ENCODE peak calls at places on chromosomes 11 and 22, in nine cellular contexts. F is GM13977, R is ovary, W is bronchial epithelial cell, G is upper lobe of right lung, A is glutamatergic neuron, Q is heart left ventricle, T is fibroblast of pulmonary artery, B is GM13976. N is an unnamed sample.

GRCh38 chr11:86377972-86378371 is 3.3 kb downstream of the CCDC81 start:
- DNase-seq in F (no peak), R (no peak), W (no peak), G (no peak), A (no peak), Q (no peak), T (no peak), B (no peak), N (no peak)

GRCh38 chr11:73317373-73317772 is 9.3 kb downstream of the ARHGEF17 start:
- DNase-seq in F (no peak), R (peak; percentile 65), W (no peak), G (peak; percentile 85), A (no peak), Q (peak; percentile 85), T (no peak), B (no peak), N (peak; percentile 95)

GRCh38 chr11:88204353-88204752 is 29.1 kb upstream of the RAB38 start:
- DNase-seq in F (no peak), R (no peak), W (no peak), G (no peak), A (no peak), Q (no peak), T (no peak), B (no peak), N (no peak)

GRCh38 chr11:86978756-86979608 is 23.8 kb upstream of the FZD4 start:
- DNase-seq in F (peak; percentile 41), R (no peak), W (peak; percentile 61), G (no peak), A (no peak), Q (no peak), T (peak; percentile 73), B (peak; percentile 40), N (no peak)

GRCh38 chr11:128323381-128323780 is 264.0 kb downstream of the ETS1 start:
- DNase-seq in F (peak; percentile 45), R (no peak), W (no peak), G (no peak), A (no peak), Q (no peak), T (peak; percentile 63), B (peak; percentile 51), N (no peak)

GRCh38 chr22:41579297-41579996 is 10.2 kb downstream of the PMM1 start:
- DNase-seq in F (no peak), R (no peak), W (no peak), G (no peak), A (no peak), Q (no peak), T (no peak), B (no peak), N (no peak)

GRCh38 chr11:71078482-71078881 is 173.9 kb downstream of the SHANK2 start:
- DNase-seq in F (no peak), R (no peak), W (peak; percentile 54), G (no peak), A (no peak), Q (no peak), T (no peak), B (no peak), N (no peak)

GRCh38 chr11:17537261-17537660 is 7.0 kb downstream of the USH1C start:
- DNase-seq in F (no peak), R (no peak), W (no peak), G (no peak), A (no peak), Q (no peak), T (no peak), B (no peak), N (no peak)

GRCh38 chr11:61958590-61958989 is 8.4 kb downstream of the BEST1 start:
- DNase-seq in F (no peak), R (peak; percentile 10), W (no peak), G (no peak), A (no peak), Q (no peak), T (no peak), B (no peak), N (no peak)

GRCh38 chr11:123473941-123474668 is 44.0 kb downstream of the GRAMD1B start:
- DNase-seq in F (no peak), R (no peak), W (peak; percentile 95), G (no peak), A (no peak), Q (no peak), T (peak; percentile 97), B (no peak), N (no peak)

GRCh38 chr11:18265949-18266348 is at the start of gene SAA1:
- DNase-seq in F (no peak), R (no peak), W (peak; percentile 74), G (no peak), A (no peak), Q (no peak), T (peak; percentile 24), B (no peak), N (no peak)

GRCh38 chr22:37140686-37141323 is 8.9 kb downstream of the IL2RB start:
- DNase-seq in F (no peak), R (no peak), W (no peak), G (no peak), A (no peak), Q (no peak), T (no peak), B (no peak), N (no peak)

GRCh38 chr11:116376547-116376946 is 396.2 kb downstream of the BUD13 start:
- DNase-seq in F (no peak), R (no peak), W (no peak), G (no peak), A (no peak), Q (no peak), T (no peak), B (no peak), N (no peak)

GRCh38 chr11:131771471-131771870 is 401.1 kb downstream of the NTM start:
- DNase-seq in F (no peak), R (no peak), W (no peak), G (no peak), A (no peak), Q (no peak), T (no peak), B (no peak), N (no peak)

GRCh38 chr11:46001427-46002049 is 79.1 kb downstream of the LARGE2 start:
- DNase-seq in F (no peak), R (no peak), W (no peak), G (no peak), A (no peak), Q (no peak), T (peak; percentile 64), B (no peak), N (no peak)

GRCh38 chr11:31817621-31818493 is 6.7 kb upstream of the PAX6 start:
- DNase-seq in F (peak; percentile 44), R (no peak), W (no peak), G (no peak), A (peak; percentile 49), Q (no peak), T (no peak), B (peak; percentile 38), N (no peak)

GRCh38 chr11:86514453-86514852 is 139.8 kb downstream of the CCDC81 start:
- DNase-seq in F (no peak), R (no peak), W (no peak), G (no peak), A (no peak), Q (no peak), T (no peak), B (no peak), N (no peak)

GRCh38 chr11:46991391-46991790 is 54.8 kb downstream of the CSTPP1 start:
- DNase-seq in F (no peak), R (no peak), W (no peak), G (no peak), A (no peak), Q (no peak), T (no peak), B (no peak), N (no peak)

DNA sequence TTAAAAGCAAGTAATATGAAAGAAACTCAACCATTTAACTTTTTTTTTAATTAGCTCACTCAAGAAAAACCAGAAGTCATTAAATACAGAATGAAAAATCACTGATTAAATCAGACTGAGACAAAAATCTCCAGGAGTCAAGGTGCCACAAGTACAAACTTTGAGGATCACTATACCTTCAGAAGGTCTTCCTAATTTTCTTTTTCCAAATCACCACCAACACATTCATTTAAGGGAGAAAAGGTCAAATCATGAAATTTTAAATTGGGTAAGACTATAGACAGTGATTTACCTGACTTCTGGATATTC is 32.3 kb downstream of the PITPNB start:
- DNase-seq in F (no peak), R (no peak), W (no peak), G (no peak), A (no peak), Q (no peak), T (no peak), B (no peak), N (no peak)
- TF ChIP-seq CTCF in F (no peak), R (no peak), W (no peak), G (no peak), A (peak; percentile 54), Q (no peak), T (no peak), B (no peak), N (no peak)

DNA sequence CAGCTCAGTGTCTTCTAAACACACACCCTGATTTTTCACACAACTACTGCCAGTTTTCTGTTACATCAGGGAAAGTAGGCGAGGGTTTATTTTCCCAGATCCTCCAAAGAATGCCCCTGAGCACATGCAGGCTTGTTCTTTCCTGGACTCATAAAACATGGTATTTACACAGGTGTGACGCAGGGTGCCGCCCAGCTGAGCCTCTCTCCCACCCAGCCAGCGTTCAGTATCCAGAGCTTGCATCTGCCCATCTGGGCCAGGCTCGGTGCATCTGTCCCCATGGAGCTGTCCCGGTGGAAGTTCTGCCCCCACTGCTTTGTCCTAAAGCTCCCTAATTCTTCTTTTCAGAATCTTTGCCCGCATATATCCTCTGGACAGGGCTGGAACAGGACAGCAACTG is 44.8 kb upstream of the ISX start:
- DNase-seq in F (no peak), R (no peak), W (no peak), G (no peak), A (no peak), Q (no peak), T (no peak), B (no peak), N (no peak)
- TF ChIP-seq CTCF in F (no peak), R (no peak), W (no peak), G (no peak), A (no peak), Q (no peak), T (no peak), B (no peak), N (no peak)

DNA sequence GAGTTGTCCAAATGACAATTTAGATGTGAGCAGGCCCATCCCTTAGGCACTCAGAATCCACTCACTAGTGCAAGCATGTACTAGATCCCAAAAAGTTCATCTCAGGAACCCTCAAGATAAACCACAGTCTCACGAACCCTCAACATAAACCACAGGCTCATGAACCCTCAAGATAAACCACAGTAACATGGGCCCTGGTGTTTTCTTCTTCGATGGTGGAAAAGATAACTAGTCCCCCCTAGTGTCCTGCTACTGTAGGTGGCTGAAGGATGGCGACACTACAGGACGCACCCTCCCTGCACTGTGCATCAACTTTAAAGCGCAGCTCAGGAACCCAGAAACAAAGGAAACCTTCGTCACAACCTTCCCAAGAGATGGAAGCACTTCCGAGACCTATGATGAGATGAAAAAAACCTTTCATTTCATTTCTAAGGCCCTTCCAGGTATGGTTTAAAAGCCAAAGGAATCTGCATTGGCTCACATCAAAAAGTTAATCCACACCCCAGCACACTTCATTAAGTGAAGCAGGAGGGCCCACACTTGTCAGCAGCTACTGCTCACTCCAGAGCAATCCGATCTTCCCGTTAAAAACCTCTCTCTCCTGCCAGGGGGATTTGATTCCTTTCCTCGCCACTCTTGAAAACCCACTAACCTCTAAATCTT is 2.4 kb downstream of the LARGE1 start:
- DNase-seq in F (peak; percentile 49), R (no peak), W (no peak), G (no peak), A (no peak), Q (no peak), T (no peak), B (peak; percentile 57), N (no peak)
- TF ChIP-seq CTCF in F (peak; percentile 51), R (no peak), W (no peak), G (no peak), A (no peak), Q (peak; percentile 26), T (no peak), B (peak; percentile 68), N (no peak)

GRCh38 chr11:111107501-111107900 is 138.0 kb upstream of the POU2AF2 start:
- DNase-seq in F (no peak), R (no peak), W (no peak), G (no peak), A (no peak), Q (no peak), T (no peak), B (no peak), N (no peak)
- TF ChIP-seq CTCF in F (no peak), R (no peak), W (no peak), G (no peak), A (no peak), Q (no peak), T (no peak), B (no peak), N (no peak)

N was measured in coronary artery.